ENCODE peak calls at places on chromosomes 16 and 17, in five cellular contexts. T is SK-N-SH, J is H1, Z is K562, N is GM12878. Q is an unnamed sample.
A peak's percentile ranks its signal among the peaks of the same experiment; 100 is the strongest.

GRCh38 chr17:47225436-47225858 is 16.3 kb downstream of the MYL4 start:
- DNase-seq in J (no peak), Z (no peak), T (no peak), N (no peak), Q (peak; percentile 45)

GRCh38 chr17:77382966-77383612 is 242.3 kb downstream of the SEC14L1 start:
- DNase-seq in N (no peak), J (no peak), Z (no peak), T (no peak), Q (no peak)

GRCh38 chr16:79183571-79183970 is 417.0 kb downstream of the MAF start:
- DNase-seq in N (no peak), T (no peak), J (no peak), Z (no peak), Q (no peak)

GRCh38 chr17:8244768-8245167 is 3.1 kb downstream of the CTC1 start:
- DNase-seq in T (no peak), N (no peak), J (no peak), Z (no peak), Q (no peak)

GRCh38 chr16:261031-261691 is 14.6 kb downstream of the RGS11 start:
- DNase-seq in T (no peak), Z (no peak), N (no peak), J (no peak), Q (no peak)

GRCh38 chr17:32555611-32556310 is 69.0 kb downstream of the CDK5R1 start:
- DNase-seq in J (no peak), T (no peak), Z (no peak), N (no peak), Q (no peak)

GRCh38 chr17:59357219-59357699 is 25.8 kb downstream of the YPEL2 start:
- DNase-seq in J (no peak), T (no peak), N (no peak), Z (no peak), Q (no peak)

GRCh38 chr17:27651411-27652345 is 20.7 kb downstream of the LGALS9 start:
- DNase-seq in J (no peak), T (peak; percentile 26), Z (no peak), N (no peak), Q (no peak)

GRCh38 chr16:9123871-9124270 is 32.4 kb downstream of the HAPSTR1 start:
- DNase-seq in Z (no peak), T (no peak), J (no peak), N (no peak), Q (peak; percentile 86)

GRCh38 chr16:87834668-87835473 is 34.4 kb downstream of the SLC7A5 start:
- DNase-seq in T (peak; percentile 87), N (no peak), Z (no peak), J (no peak), Q (no peak)

GRCh38 chr17:17097763-17098345 is 55.6 kb downstream of the MPRIP start:
- DNase-seq in T (no peak), N (no peak), Z (no peak), J (no peak), Q (no peak)

GRCh38 chr16:79668502-79668901 is 68.0 kb upstream of the MAF start:
- DNase-seq in N (no peak), T (no peak), J (no peak), Z (no peak), Q (no peak)

GRCh38 chr16:11570258-11570657 is 16.5 kb downstream of the LITAF start:
- DNase-seq in Z (no peak), N (no peak), J (no peak), T (no peak), Q (no peak)

DNA sequence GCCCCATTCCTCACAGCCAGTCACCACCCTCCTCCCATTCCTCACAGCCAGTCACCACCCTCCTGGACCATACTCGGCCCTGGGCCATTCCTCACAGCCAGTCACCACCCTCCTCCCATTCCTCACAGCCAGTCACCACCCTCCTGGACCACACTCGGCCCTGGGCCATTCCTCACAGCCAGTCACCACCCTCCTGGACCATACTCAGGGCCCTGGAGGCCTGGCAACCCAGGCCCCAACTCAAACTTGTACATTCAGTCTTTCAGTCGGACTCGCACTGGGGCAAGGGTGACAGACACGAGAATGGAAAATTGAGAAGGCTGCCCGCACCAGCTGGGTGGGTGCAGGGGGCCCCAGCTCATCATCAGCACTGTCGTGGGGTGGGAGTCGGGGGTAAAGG is 30.4 kb upstream of the FOXK2 start:
- DNase-seq in N (no peak), T (no peak), Z (no peak), J (no peak), Q (no peak)
- TF ChIP-seq CHD2 in N (no peak), T (no peak), Z (no peak), J (no peak), Q (no peak)

DNA sequence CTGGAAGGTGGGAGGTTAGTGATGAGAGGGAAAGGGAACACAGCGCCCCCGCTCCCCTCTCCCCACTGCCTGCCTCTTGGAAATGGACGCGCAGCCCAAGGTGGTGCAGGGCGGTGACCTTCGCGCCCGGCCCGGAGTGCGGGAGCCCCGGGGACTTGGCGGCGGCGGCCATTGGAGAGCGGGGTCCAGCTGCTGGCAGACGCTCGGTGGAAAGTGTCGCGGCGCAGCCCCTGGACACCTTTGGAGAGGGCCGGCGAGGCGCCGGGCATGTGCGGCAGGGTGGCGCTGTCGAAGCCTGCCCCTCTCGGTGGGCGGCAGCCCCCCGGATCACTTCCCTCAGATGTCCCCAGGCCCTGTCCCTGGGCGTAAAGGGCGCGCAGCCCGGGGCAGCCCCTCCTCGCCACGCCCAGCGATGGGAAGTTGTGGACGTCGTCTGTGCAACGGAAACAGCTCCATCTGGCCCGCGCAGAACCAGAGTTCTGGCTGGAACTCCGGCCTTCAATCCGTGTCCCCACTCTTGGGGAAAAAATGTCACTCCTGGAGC is 16.7 kb downstream of the SALL1 start:
- DNase-seq in N (no peak), T (peak; percentile 39), Z (no peak), J (no peak), Q (no peak)
- TF ChIP-seq CHD2 in N (no peak), T (no peak), Z (no peak), J (no peak), Q (no peak)

GRCh38 chr17:38920374-38921291 is 4.8 kb upstream of the LASP1NB start:
- DNase-seq in T (no peak), J (no peak), N (no peak), Z (no peak), Q (no peak)

GRCh38 chr17:38921756-38922411 is 3.5 kb upstream of the LASP1NB start:
- DNase-seq in J (no peak), N (no peak), T (no peak), Z (no peak), Q (no peak)

GRCh38 chr17:38925263-38925995 is at the start of gene LASP1NB:
- DNase-seq in N (no peak), T (peak; percentile 93), Z (no peak), J (no peak), Q (no peak)

GRCh38 chr17:38919316-38920078 is 5.9 kb upstream of the LASP1NB start:
- DNase-seq in T (no peak), J (no peak), Z (no peak), N (no peak), Q (no peak)

GRCh38 chr17:38922538-38923291 is 2.7 kb upstream of the LASP1NB start:
- DNase-seq in N (no peak), T (peak; percentile 52), Z (no peak), J (no peak), Q (no peak)
- TF ChIP-seq CHD2 in N (no peak), T (no peak), Z (no peak), J (no peak), Q (no peak)

DNA sequence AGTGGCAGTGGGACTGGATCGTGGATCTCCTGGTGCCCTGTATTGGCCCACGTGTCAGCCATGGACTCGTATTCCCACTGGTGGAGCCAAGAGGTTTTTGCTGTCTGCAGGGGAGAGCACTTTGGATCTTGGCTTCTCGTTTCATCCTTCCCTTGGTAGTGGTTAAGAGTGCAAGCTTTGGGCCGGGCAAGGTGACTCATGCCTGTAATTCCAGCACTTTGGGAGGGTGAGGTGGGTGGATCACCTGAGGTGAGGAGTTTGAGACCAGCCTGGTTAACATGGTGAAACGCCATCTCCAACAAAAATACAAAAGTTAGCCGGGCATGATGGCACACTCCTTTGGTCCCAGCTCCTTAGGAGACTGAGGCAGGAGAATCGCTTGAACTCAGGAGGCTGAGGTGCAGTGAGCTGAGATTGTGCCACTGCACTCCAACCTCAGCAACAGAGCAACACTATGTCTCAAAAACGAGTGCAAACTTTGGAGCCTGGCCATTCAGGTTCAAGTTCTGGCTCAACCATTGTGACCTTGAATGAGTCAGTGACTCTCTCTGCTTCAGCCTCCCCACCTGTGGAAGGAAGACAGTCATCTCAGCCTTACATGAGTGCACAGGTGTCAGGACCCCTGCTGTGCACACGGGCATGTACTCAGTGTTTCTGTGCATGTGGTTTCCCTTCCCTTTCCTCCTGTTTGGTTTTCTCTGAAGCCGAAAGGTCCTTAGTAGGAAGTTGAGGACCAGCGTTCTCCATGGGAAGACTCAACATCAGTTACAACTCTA is 57.4 kb downstream of the PLCG2 start:
- DNase-seq in Z (no peak), N (peak; percentile 71), J (no peak), T (no peak), Q (no peak)
- TF ChIP-seq CHD2 in Z (no peak), N (no peak), J (no peak), T (no peak), Q (no peak)

GRCh38 chr17:55735784-55736405 is 13.2 kb upstream of the TMEM100 start:
- DNase-seq in N (no peak), J (no peak), Z (peak; percentile 27), T (peak; percentile 52), Q (peak; percentile 30)
- TF ChIP-seq CHD2 in N (no peak), J (no peak), Z (no peak), T (peak; percentile 39), Q (no peak)

GRCh38 chr16:66935319-66936011 is at the start of gene CES2:
- DNase-seq in J (no peak), Z (peak; percentile 60), T (peak; percentile 71), N (no peak), Q (no peak)
- TF ChIP-seq CHD2 in J (no peak), Z (no peak), T (no peak), N (no peak), Q (no peak)

Q was measured in A549.